ENCODE peak calls at places on chromosome 10, in four cellular contexts. D is endothelial cell of umbilical vein, S is cardiac muscle cell, R is breast epithelium. U is an unnamed sample. For H3K9me3, the result is how much of the 10 kb centered on the place peaks cover.

GRCh38 chr10:105161767-105162166 is 520.7 kb downstream of the SORCS3 start:
- DNase-seq in R (no peak), D (no peak), S (no peak), U (no peak)

GRCh38 chr10:119489572-119490326 is 52.8 kb downstream of the RGS10 start:
- DNase-seq in S (peak), D (peak), R (no peak), U (peak)

GRCh38 chr10:125002044-125002422 is 60.1 kb downstream of the ZRANB1 start:
- DNase-seq in R (no peak), S (no peak), D (no peak), U (no peak)

GRCh38 chr10:80535671-80536360 is 1.9 kb upstream of the SH2D4B start:
- DNase-seq in D (peak), R (peak), S (no peak), U (peak)

GRCh38 chr10:79404231-79404609 is 41.2 kb downstream of the ZCCHC24 start:
- DNase-seq in S (peak), R (peak), D (peak), U (no peak)

GRCh38 chr10:80472234-80473095 is 18.4 kb downstream of the TSPAN14 start:
- DNase-seq in R (no peak), D (peak), S (no peak), U (no peak)

GRCh38 chr10:70765794-70766594 is 19.2 kb downstream of the TBATA start:
- DNase-seq in S (no peak), R (no peak), D (no peak), U (no peak)

GRCh38 chr10:124306520-124306919 is 112.2 kb downstream of the OAT start:
- DNase-seq in R (no peak), S (no peak), D (no peak), U (no peak)

GRCh38 chr10:117757121-117757795 is 214.7 kb downstream of the EMX2 start:
- DNase-seq in S (no peak), D (no peak), R (no peak), U (no peak)

GRCh38 chr10:7408494-7409044 is 2.3 kb downstream of the SFMBT2 start:
- DNase-seq in R (no peak), S (peak), D (peak), U (no peak)

GRCh38 chr10:29874604-29875269 is 184.6 kb downstream of the JCAD start:
- DNase-seq in S (no peak), D (peak), R (no peak), U (no peak)

GRCh38 chr10:21146446-21146789 is 249.3 kb upstream of the NEBL start:
- DNase-seq in S (no peak), R (no peak), D (no peak), U (no peak)

GRCh38 chr10:116774728-116775151 is 32.4 kb upstream of the HSPA12A start:
- DNase-seq in D (no peak), S (no peak), R (peak), U (no peak)

GRCh38 chr10:35594115-35594849 is 10.9 kb upstream of the GJD4 start:
- DNase-seq in D (no peak), S (no peak), R (no peak), U (no peak)

GRCh38 chr10:119431034-119431767 is 111.3 kb downstream of the RGS10 start:
- DNase-seq in R (no peak), D (no peak), S (no peak), U (no peak)

GRCh38 chr10:112335866-112336265 is 38.0 kb upstream of the ACSL5 start:
- DNase-seq in R (no peak), S (no peak), D (no peak), U (no peak)

GRCh38 chr10:103789771-103790201 is 65.6 kb downstream of the SH3PXD2A start:
- DNase-seq in S (no peak), D (no peak), R (peak), U (no peak)

GRCh38 chr10:47410271-47410670 is 26.2 kb upstream of the ZNF488 start:
- DNase-seq in S (no peak), D (no peak), R (no peak), U (no peak)

GRCh38 chr10:79342811-79343541 is 4.3 kb upstream of the PPIF start:
- DNase-seq in D (no peak), S (peak), R (peak), U (no peak)

DNA sequence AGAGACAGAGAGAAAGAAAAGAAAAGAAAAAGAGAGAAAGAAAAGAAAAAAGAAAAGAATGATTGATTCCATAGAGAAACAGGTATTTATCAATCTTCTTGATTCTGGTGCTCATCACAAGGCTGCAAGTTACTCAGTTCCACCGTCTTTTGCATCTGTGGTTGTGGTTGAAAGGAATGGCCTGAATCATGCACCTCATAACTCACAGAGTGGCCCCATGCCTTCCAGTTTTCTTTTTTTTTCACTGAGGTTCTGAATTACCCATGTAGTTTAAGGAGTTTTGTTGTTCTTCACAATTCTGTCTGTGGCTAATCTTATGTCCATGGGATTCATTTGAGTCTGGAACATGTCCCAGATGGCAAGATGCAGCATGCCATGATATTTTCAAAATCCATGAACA is 156.0 kb downstream of the ZNF33B start:
- DNase-seq in D (no peak), S (no peak), R (no peak), U (no peak)
- H3K9me3 ChIP-seq in D (under half), S (under half), R (under half), U (under half)

GRCh38 chr10:128695931-128696330 is 569.7 kb upstream of the MKI67 start:
- DNase-seq in D (no peak), S (no peak), R (no peak), U (no peak)
- H3K9me3 ChIP-seq in D (under half), S (under half), R (under half), U (under half)

GRCh38 chr10:133170092-133170491 is 10.1 kb downstream of the KNDC1 start:
- DNase-seq in R (no peak), D (no peak), S (no peak), U (no peak)
- H3K9me3 ChIP-seq in R (under half), D (under half), S (under half), U (under half)

GRCh38 chr10:83612050-83612449 is 527.3 kb upstream of the GHITM start:
- DNase-seq in R (no peak), D (peak), S (no peak), U (no peak)

GRCh38 chr10:83603708-83604107 is 535.6 kb upstream of the GHITM start:
- DNase-seq in S (no peak), D (peak), R (no peak), U (no peak)

GRCh38 chr10:83605783-83606182 is 533.5 kb upstream of the GHITM start:
- DNase-seq in S (no peak), D (no peak), R (no peak), U (no peak)

GRCh38 chr10:83606275-83606674 is 533.0 kb upstream of the GHITM start:
- DNase-seq in S (peak), D (no peak), R (peak), U (no peak)

GRCh38 chr10:83607959-83608745 is 531.2 kb upstream of the GHITM start:
- DNase-seq in S (no peak), D (peak), R (no peak), U (no peak)
- H3K9me3 ChIP-seq in S (under half), D (under half), R (under half), U (under half)

GRCh38 chr10:100101526-100102076 is 19.9 kb upstream of the CPN1 start:
- DNase-seq in S (no peak), D (peak), R (no peak), U (no peak)
- H3K9me3 ChIP-seq in S (under half), D (under half), R (under half), U (under half)

DNA sequence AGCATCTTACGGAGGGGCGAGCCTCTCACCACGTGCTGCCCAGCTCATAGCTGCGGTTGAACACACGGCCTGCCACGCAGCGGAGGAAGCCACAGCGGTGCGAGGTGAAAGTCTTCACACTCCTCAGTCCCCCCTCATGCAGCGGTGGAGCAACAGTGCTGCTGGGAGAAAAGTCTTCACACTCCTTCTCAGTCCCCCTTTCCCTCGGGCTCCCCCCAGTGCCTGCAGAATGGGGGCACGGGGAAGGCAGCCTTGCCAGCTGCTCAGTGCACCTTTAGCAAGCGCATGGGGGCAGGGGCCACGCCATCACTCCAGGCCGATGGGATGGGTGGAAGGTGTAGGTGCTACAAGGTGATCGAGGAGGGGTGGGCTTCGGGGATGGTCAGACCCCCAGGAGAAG is 206.3 kb upstream of the TCERG1L start:
- DNase-seq in R (no peak), D (no peak), S (no peak), U (no peak)
- H3K9me3 ChIP-seq in R (under half), D (under half), S (under half), U (under half)

DNA sequence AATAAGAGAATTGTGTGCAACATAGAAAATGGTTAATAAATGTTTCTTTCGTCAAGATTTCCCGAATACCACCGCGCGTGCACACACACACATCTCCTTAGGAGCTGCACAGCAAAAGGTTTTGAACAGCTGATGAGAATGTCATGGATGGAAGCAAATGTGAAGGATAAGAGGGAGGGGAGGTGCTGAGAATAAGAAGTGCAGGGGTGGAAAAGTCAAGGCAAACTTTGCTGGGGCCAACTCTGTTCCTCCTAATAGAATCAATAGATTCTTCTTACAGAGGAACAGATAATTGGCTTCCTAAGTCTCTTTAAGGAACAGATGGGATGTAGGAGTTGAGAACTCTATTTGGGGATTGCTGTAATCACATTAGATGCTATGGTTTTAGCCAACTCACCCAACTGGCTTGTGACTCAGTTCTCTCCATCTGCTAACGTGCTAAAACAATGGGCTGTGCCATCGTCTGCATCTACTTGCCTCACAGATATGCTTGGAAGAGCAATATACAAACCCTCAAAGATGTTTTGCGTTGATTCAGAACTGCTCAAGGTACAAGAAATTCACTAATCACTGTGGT is 408.2 kb upstream of the CELF2 start:
- DNase-seq in R (no peak), S (no peak), D (no peak), U (no peak)
- H3K9me3 ChIP-seq in R (under half), S (under half), D (under half), U (under half)

GRCh38 chr10:1683649-1684048 is 53.7 kb downstream of the ADARB2 start:
- DNase-seq in S (no peak), D (no peak), R (no peak), U (no peak)

GRCh38 chr10:1687606-1688005 is 49.7 kb downstream of the ADARB2 start:
- DNase-seq in S (no peak), D (no peak), R (no peak), U (no peak)

GRCh38 chr10:1684991-1685390 is 52.3 kb downstream of the ADARB2 start:
- DNase-seq in R (no peak), D (no peak), S (no peak), U (no peak)

GRCh38 chr10:1687190-1687589 is 50.1 kb downstream of the ADARB2 start:
- DNase-seq in D (no peak), R (no peak), S (no peak), U (no peak)

DNA sequence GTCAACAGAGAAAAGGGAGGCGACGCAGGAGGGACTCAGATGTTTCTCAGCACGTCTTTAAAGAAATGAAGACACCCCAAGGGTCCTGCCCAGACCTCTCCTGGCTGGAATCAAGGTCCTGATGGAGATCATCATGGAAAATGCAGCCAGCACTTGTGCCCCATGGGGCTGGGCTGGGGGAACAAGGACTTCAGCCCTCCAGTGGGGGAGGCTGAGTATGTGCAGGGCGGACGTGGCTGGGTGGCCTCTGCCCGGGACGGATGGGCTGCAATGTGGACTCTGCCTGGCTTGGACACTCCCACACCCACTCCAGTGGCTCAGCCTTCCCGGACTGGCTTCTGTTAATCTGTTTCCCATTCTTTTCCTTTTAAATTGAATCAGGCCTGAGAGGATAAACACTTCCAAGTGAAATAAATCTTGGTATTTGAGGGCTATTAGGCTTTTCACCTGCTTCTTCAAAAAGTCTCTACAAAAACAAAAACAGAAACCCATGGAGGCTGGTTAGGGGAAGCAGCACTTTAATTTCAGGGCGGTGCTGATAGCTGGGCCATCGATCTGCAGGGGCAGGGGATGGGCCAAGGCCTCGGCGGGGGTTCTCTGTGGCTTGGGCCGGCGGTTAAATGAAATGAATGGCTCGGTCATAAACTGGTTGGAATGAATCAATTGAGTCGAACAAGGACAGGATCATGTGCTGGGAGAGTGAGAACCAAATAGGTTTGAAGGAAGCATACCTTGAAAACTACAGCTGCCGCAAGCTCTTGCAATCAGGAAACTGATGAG is 51.5 kb downstream of the ADARB2 start:
- DNase-seq in S (no peak), D (no peak), R (no peak), U (no peak)
- H3K9me3 ChIP-seq in S (under half), D (under half), R (under half), U (under half)